ENCODE peak calls at places on chromosomes 12 and 14, in six cellular contexts. One of them, this sample, is unnamed.

GRCh38 chr14:73269729-73270651 is 32.7 kb downstream of the PAPLN start:
- DNase-seq in heart right ventricle: peak; percentile 31
- DNase-seq in SJSA1: no peak
- DNase-seq in left lung: peak; percentile 92
- DNase-seq in A549: no peak
- DNase-seq in psoas muscle: peak; percentile 75
- DNase-seq in this sample: no peak

GRCh38 chr12:12081836-12082497 is 11.2 kb downstream of the BCL2L14 start:
- DNase-seq in heart right ventricle: peak; percentile 5
- DNase-seq in SJSA1: no peak
- DNase-seq in left lung: no peak
- DNase-seq in A549: peak; percentile 78
- DNase-seq in psoas muscle: no peak
- DNase-seq in this sample: no peak

GRCh38 chr12:22409071-22409951 is 74.8 kb upstream of the ST8SIA1 start:
- DNase-seq in heart right ventricle: no peak
- DNase-seq in SJSA1: no peak
- DNase-seq in left lung: peak; percentile 21
- DNase-seq in A549: no peak
- DNase-seq in psoas muscle: no peak
- DNase-seq in this sample: no peak

GRCh38 chr12:12902036-12902435 is 10.7 kb downstream of the GPRC5A start:
- DNase-seq in heart right ventricle: no peak
- DNase-seq in SJSA1: no peak
- DNase-seq in left lung: no peak
- DNase-seq in A549: no peak
- DNase-seq in psoas muscle: no peak
- DNase-seq in this sample: no peak

GRCh38 chr14:34187061-34187460 is 236.2 kb upstream of the EGLN3 start:
- DNase-seq in heart right ventricle: no peak
- DNase-seq in SJSA1: no peak
- DNase-seq in left lung: no peak
- DNase-seq in A549: no peak
- DNase-seq in psoas muscle: no peak
- DNase-seq in this sample: no peak

GRCh38 chr12:42372154-42372791 is 46.3 kb downstream of the PPHLN1 start:
- DNase-seq in heart right ventricle: peak; percentile 21
- DNase-seq in SJSA1: no peak
- DNase-seq in left lung: no peak
- DNase-seq in A549: peak; percentile 73
- DNase-seq in psoas muscle: no peak
- DNase-seq in this sample: no peak

GRCh38 chr14:76292561-76292960 is 83.4 kb upstream of the ESRRB start:
- DNase-seq in heart right ventricle: no peak
- DNase-seq in SJSA1: no peak
- DNase-seq in left lung: no peak
- DNase-seq in A549: no peak
- DNase-seq in psoas muscle: no peak
- DNase-seq in this sample: no peak

GRCh38 chr14:97634786-97635185 is 837.6 kb downstream of the VRK1 start:
- DNase-seq in heart right ventricle: no peak
- DNase-seq in SJSA1: no peak
- DNase-seq in left lung: no peak
- DNase-seq in A549: peak; percentile 11
- DNase-seq in psoas muscle: no peak
- DNase-seq in this sample: no peak

GRCh38 chr14:93109572-93110481 is 5.9 kb downstream of the ITPK1 start:
- DNase-seq in heart right ventricle: no peak
- DNase-seq in SJSA1: no peak
- DNase-seq in left lung: peak; percentile 53
- DNase-seq in A549: no peak
- DNase-seq in psoas muscle: no peak
- DNase-seq in this sample: no peak

GRCh38 chr12:3362751-3363150 is 128.3 kb upstream of the PRMT8 start:
- DNase-seq in heart right ventricle: no peak
- DNase-seq in SJSA1: no peak
- DNase-seq in left lung: no peak
- DNase-seq in A549: peak; percentile 4
- DNase-seq in psoas muscle: no peak
- DNase-seq in this sample: no peak

GRCh38 chr12:109943811-109944210 is 43.7 kb downstream of the TCHP start:
- DNase-seq in heart right ventricle: no peak
- DNase-seq in SJSA1: no peak
- DNase-seq in left lung: no peak
- DNase-seq in A549: no peak
- DNase-seq in psoas muscle: no peak
- DNase-seq in this sample: no peak

GRCh38 chr12:44672042-44672441 is 204.1 kb downstream of the NELL2 start:
- DNase-seq in heart right ventricle: no peak
- DNase-seq in SJSA1: no peak
- DNase-seq in left lung: no peak
- DNase-seq in A549: no peak
- DNase-seq in psoas muscle: no peak
- DNase-seq in this sample: no peak

GRCh38 chr12:3117628-3118027 is 40.4 kb downstream of the TSPAN9 start:
- DNase-seq in heart right ventricle: no peak
- DNase-seq in SJSA1: no peak
- DNase-seq in left lung: no peak
- DNase-seq in A549: no peak
- DNase-seq in psoas muscle: peak; percentile 15
- DNase-seq in this sample: peak; percentile 80

GRCh38 chr14:22509036-22509709 is 79.9 kb downstream of the DAD1 start:
- DNase-seq in heart right ventricle: no peak
- DNase-seq in SJSA1: no peak
- DNase-seq in left lung: no peak
- DNase-seq in A549: no peak
- DNase-seq in psoas muscle: no peak
- DNase-seq in this sample: no peak

GRCh38 chr14:22506778-22507351 is 82.2 kb downstream of the DAD1 start:
- DNase-seq in heart right ventricle: no peak
- DNase-seq in SJSA1: no peak
- DNase-seq in left lung: no peak
- DNase-seq in A549: no peak
- DNase-seq in psoas muscle: no peak
- DNase-seq in this sample: no peak

GRCh38 chr14:22509751-22510300 is 79.2 kb downstream of the DAD1 start:
- DNase-seq in heart right ventricle: no peak
- DNase-seq in SJSA1: no peak
- DNase-seq in left lung: no peak
- DNase-seq in A549: no peak
- DNase-seq in psoas muscle: no peak
- DNase-seq in this sample: no peak

GRCh38 chr14:22508662-22509035 is 80.4 kb downstream of the DAD1 start:
- DNase-seq in heart right ventricle: no peak
- DNase-seq in SJSA1: no peak
- DNase-seq in left lung: no peak
- DNase-seq in A549: no peak
- DNase-seq in psoas muscle: no peak
- DNase-seq in this sample: no peak

GRCh38 chr14:22508150-22508457 is 80.9 kb downstream of the DAD1 start:
- DNase-seq in heart right ventricle: no peak
- DNase-seq in SJSA1: no peak
- DNase-seq in left lung: no peak
- DNase-seq in A549: no peak
- DNase-seq in psoas muscle: no peak
- DNase-seq in this sample: no peak
- H3K27ac ChIP-seq in heart right ventricle: no peak overlapping the region
- H3K27ac ChIP-seq in SJSA1: no peak overlapping the region
- H3K27ac ChIP-seq in left lung: no peak overlapping the region
- H3K27ac ChIP-seq in A549: no peak overlapping the region
- H3K27ac ChIP-seq in psoas muscle: no peak overlapping the region
- H3K27ac ChIP-seq in this sample: no peak overlapping the region

DNA sequence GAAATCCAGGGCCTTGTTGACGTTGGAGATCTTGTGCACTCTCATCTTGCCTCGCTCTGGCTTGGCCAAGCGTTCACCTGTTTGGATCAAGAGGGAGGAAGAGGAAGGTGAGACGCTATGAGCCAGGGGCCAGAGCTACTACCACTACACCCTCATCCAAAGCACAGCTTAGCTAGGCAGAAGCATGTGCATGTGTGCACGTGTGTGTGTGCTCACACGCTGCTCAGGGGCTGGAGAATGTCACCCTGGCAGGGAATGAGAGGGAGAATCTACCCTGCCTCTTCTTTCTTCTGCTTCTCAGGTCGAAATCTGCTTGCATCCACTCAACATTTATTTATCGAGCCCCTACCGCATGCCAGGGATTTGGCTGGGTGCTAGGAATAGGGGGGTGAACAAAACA is 58.1 kb downstream of the ACTN1 start:
- DNase-seq in heart right ventricle: no peak
- DNase-seq in SJSA1: no peak
- DNase-seq in left lung: no peak
- DNase-seq in A549: no peak
- DNase-seq in psoas muscle: no peak
- DNase-seq in this sample: no peak
- H3K27ac ChIP-seq in heart right ventricle: peak overlapping the region; percentile 73
- H3K27ac ChIP-seq in SJSA1: no peak overlapping the region
- H3K27ac ChIP-seq in left lung: no peak overlapping the region
- H3K27ac ChIP-seq in A549: no peak overlapping the region
- H3K27ac ChIP-seq in psoas muscle: no peak overlapping the region
- H3K27ac ChIP-seq in this sample: no peak overlapping the region

DNA sequence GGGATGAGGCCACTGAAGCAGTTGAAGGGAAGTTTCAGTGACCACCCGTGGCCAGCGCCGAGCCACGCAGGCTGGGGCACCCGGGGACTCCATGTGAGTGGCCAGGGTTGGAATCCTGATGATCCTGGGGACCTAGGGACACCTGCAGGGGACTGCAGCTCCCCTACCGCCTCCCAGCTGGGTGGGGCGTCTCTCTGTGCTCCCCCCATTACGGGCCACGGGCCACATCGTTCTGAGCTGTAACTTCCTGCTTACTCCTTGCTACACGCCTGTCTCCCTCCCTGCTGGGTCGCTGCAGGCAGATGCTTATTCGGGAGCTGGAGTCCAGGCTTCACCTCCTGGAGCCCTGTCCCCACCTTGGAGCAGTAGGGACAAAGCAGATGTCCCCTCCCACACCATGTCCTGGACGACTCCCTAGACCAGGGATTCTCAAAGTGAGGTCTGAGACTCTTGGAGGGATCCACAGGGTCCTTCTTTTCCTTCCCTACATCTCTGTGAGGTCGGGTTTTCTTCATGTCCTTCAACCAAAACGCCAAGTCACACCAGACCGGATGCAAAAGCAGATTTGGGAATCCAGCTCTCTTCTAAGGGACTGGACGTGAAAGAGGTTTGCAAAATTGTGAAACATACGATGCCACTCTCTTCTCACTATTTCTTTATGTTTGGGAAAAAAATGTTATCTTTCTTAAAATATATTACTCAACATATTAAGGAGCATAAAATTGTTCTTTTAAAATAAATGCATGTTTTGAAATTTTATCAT is 85.9 kb upstream of the NCOR2 start:
- DNase-seq in heart right ventricle: no peak
- DNase-seq in SJSA1: no peak
- DNase-seq in left lung: no peak
- DNase-seq in A549: no peak
- DNase-seq in psoas muscle: peak; percentile 70
- DNase-seq in this sample: no peak
- H3K27ac ChIP-seq in heart right ventricle: peak overlapping the region; percentile 96
- H3K27ac ChIP-seq in SJSA1: peak overlapping the region; percentile 16
- H3K27ac ChIP-seq in left lung: peak overlapping the region; percentile 55
- H3K27ac ChIP-seq in A549: peak overlapping the region; percentile 26
- H3K27ac ChIP-seq in psoas muscle: peak overlapping the region; percentile 32
- H3K27ac ChIP-seq in this sample: peak overlapping the region; percentile 31

GRCh38 chr12:6428326-6428725 is 16.4 kb upstream of the CD27 start:
- DNase-seq in heart right ventricle: no peak
- DNase-seq in SJSA1: no peak
- DNase-seq in left lung: no peak
- DNase-seq in A549: no peak
- DNase-seq in psoas muscle: no peak
- DNase-seq in this sample: no peak
- H3K27ac ChIP-seq in heart right ventricle: no peak overlapping the region
- H3K27ac ChIP-seq in SJSA1: no peak overlapping the region
- H3K27ac ChIP-seq in left lung: no peak overlapping the region
- H3K27ac ChIP-seq in A549: peak overlapping the region; percentile 3
- H3K27ac ChIP-seq in psoas muscle: no peak overlapping the region
- H3K27ac ChIP-seq in this sample: no peak overlapping the region

GRCh38 chr12:94172973-94173372 is 24.6 kb downstream of the PLXNC1 start:
- DNase-seq in heart right ventricle: no peak
- DNase-seq in SJSA1: no peak
- DNase-seq in left lung: no peak
- DNase-seq in A549: peak; percentile 40
- DNase-seq in psoas muscle: no peak
- DNase-seq in this sample: peak; percentile 97
- H3K27ac ChIP-seq in heart right ventricle: no peak overlapping the region
- H3K27ac ChIP-seq in SJSA1: no peak overlapping the region
- H3K27ac ChIP-seq in left lung: peak overlapping the region; percentile 97
- H3K27ac ChIP-seq in A549: no peak overlapping the region
- H3K27ac ChIP-seq in psoas muscle: no peak overlapping the region
- H3K27ac ChIP-seq in this sample: peak overlapping the region; percentile 12

GRCh38 chr14:91008759-91009409 is 51.6 kb downstream of the RPS6KA5 start:
- DNase-seq in heart right ventricle: no peak
- DNase-seq in SJSA1: no peak
- DNase-seq in left lung: no peak
- DNase-seq in A549: peak; percentile 12
- DNase-seq in psoas muscle: no peak
- DNase-seq in this sample: no peak
- H3K27ac ChIP-seq in heart right ventricle: no peak overlapping the region
- H3K27ac ChIP-seq in SJSA1: no peak overlapping the region
- H3K27ac ChIP-seq in left lung: peak overlapping the region; percentile 88
- H3K27ac ChIP-seq in A549: no peak overlapping the region
- H3K27ac ChIP-seq in psoas muscle: no peak overlapping the region
- H3K27ac ChIP-seq in this sample: no peak overlapping the region

GRCh38 chr14:89339158-89339557 is 77.9 kb downstream of the FOXN3 start:
- DNase-seq in heart right ventricle: no peak
- DNase-seq in SJSA1: no peak
- DNase-seq in left lung: no peak
- DNase-seq in A549: no peak
- DNase-seq in psoas muscle: no peak
- DNase-seq in this sample: no peak
- H3K27ac ChIP-seq in heart right ventricle: peak overlapping the region; percentile 76
- H3K27ac ChIP-seq in SJSA1: no peak overlapping the region
- H3K27ac ChIP-seq in left lung: peak overlapping the region; percentile 8
- H3K27ac ChIP-seq in A549: no peak overlapping the region
- H3K27ac ChIP-seq in psoas muscle: peak overlapping the region; percentile 36
- H3K27ac ChIP-seq in this sample: peak overlapping the region; percentile 59